ENCODE peak calls at places on chromosomes 12 and 14, in eight cellular contexts. L, Y, X, W, H, J, O and I are unnamed samples.

GRCh38 chr12:100216337-100216736 is 15.7 kb downstream of the ACTR6 start:
- DNase-seq in J (no peak), L (no peak), O (no peak), W (no peak), H (no peak), X (no peak), Y (no peak), I (no peak)

GRCh38 chr12:95674088-95674595 is 116.4 kb downstream of the NTN4 start:
- DNase-seq in L (no peak), J (no peak), H (no peak), X (no peak), Y (no peak), W (no peak), O (no peak), I (no peak)

GRCh38 chr12:26044007-26044394 is 80.8 kb downstream of the BHLHE41 start:
- DNase-seq in H (no peak), L (no peak), Y (peak; percentile 37), W (no peak), X (no peak), O (no peak), J (no peak), I (no peak)

GRCh38 chr12:93166891-93167307 is 210.8 kb upstream of the NUDT4 start:
- DNase-seq in Y (no peak), H (no peak), J (no peak), L (no peak), X (no peak), W (no peak), O (no peak), I (no peak)

GRCh38 chr12:124666722-124667259 is 99.4 kb upstream of the NCOR2 start:
- DNase-seq in H (no peak), O (no peak), J (no peak), L (no peak), X (no peak), W (no peak), Y (no peak), I (no peak)

GRCh38 chr12:69966409-69966808 is 141.4 kb downstream of the MYRFL start:
- DNase-seq in Y (no peak), X (no peak), L (peak; percentile 7), W (no peak), H (no peak), J (no peak), O (no peak), I (peak; percentile 47)

GRCh38 chr12:57834086-57834876 is 12.2 kb downstream of the CTDSP2 start:
- DNase-seq in W (no peak), H (no peak), L (no peak), O (no peak), Y (no peak), J (no peak), X (no peak), I (no peak)

GRCh38 chr12:10069099-10069498 is 29.7 kb downstream of the CLEC1A start:
- DNase-seq in X (no peak), J (no peak), L (no peak), O (no peak), H (peak; percentile 89), Y (no peak), W (no peak), I (no peak)

GRCh38 chr14:51431033-51431709 is 191.1 kb downstream of the TMX1 start:
- DNase-seq in H (no peak), J (no peak), Y (no peak), L (peak; percentile 38), X (no peak), O (no peak), W (no peak), I (no peak)

GRCh38 chr14:24353551-24354529 is 14.0 kb upstream of the RIPK3 start:
- DNase-seq in W (no peak), L (no peak), Y (no peak), J (no peak), X (no peak), O (no peak), H (peak; percentile 56), I (no peak)

GRCh38 chr12:103495783-103496456 is at the start of gene C12orf42:
- DNase-seq in L (peak; percentile 31), H (peak; percentile 25), W (no peak), Y (no peak), J (peak; percentile 23), X (peak; percentile 58), O (peak; percentile 23), I (no peak)

GRCh38 chr12:76571256-76571655 is 11.7 kb upstream of the OSBPL8 start:
- DNase-seq in Y (no peak), H (no peak), L (no peak), O (no peak), W (no peak), X (no peak), J (no peak), I (no peak)

GRCh38 chr12:113948151-113948914 is 17.8 kb downstream of the RBM19 start:
- DNase-seq in X (no peak), H (no peak), Y (no peak), O (no peak), L (no peak), W (no peak), J (no peak), I (no peak)

GRCh38 chr14:64700894-64701293 is 3.3 kb upstream of the PLEKHG3 start:
- DNase-seq in L (no peak), H (no peak), X (no peak), J (no peak), W (no peak), Y (no peak), O (no peak), I (no peak)

GRCh38 chr14:64786296-64787149 is 82.3 kb downstream of the PLEKHG3 start:
- DNase-seq in Y (no peak), H (no peak), O (no peak), J (no peak), L (peak; percentile 20), X (no peak), W (no peak), I (no peak)

GRCh38 chr14:56514663-56515371 is 64.8 kb upstream of the TMEM260 start:
- DNase-seq in X (no peak), O (no peak), H (peak; percentile 27), W (no peak), Y (no peak), L (no peak), J (no peak), I (no peak)

GRCh38 chr12:54663603-54664002 is 15.4 kb upstream of the DCD start:
- DNase-seq in J (no peak), Y (no peak), X (no peak), O (no peak), L (no peak), W (no peak), H (no peak), I (no peak)

GRCh38 chr14:61927015-61927414 is 164.8 kb downstream of the SNAPC1 start:
- DNase-seq in J (no peak), L (no peak), O (no peak), X (no peak), W (no peak), H (peak; percentile 75), Y (peak; percentile 29), I (peak; percentile 63)

GRCh38 chr12:88658009-88658408 is 77.7 kb upstream of the KITLG start:
- DNase-seq in Y (no peak), H (no peak), J (no peak), X (no peak), O (no peak), L (no peak), W (no peak), I (peak; percentile 1)

GRCh38 chr14:69038449-69039286 is 59.6 kb upstream of the ACTN1 start:
- DNase-seq in X (no peak), J (no peak), O (no peak), Y (no peak), W (no peak), L (no peak), H (peak; percentile 89), I (peak; percentile 53)

GRCh38 chr14:76904740-76905569 is 78.7 kb downstream of the LRRC74A start:
- DNase-seq in X (peak; percentile 75), O (no peak), Y (peak; percentile 81), L (peak; percentile 60), H (peak; percentile 99), W (no peak), J (no peak), I (peak; percentile 90)

GRCh38 chr14:101088714-101089113 is 185.2 kb upstream of the RTL1 start:
- DNase-seq in W (no peak), J (no peak), X (no peak), L (no peak), H (no peak), Y (no peak), O (no peak), I (no peak)

GRCh38 chr12:53223391-53224267 is 8.4 kb downstream of the RARG start:
- DNase-seq in O (peak; percentile 67), L (no peak), Y (no peak), H (no peak), J (no peak), W (peak; percentile 50), X (peak; percentile 53), I (no peak)

GRCh38 chr12:27572486-27573255 is 48.7 kb downstream of the PPFIBP1 start:
- DNase-seq in J (no peak), Y (no peak), L (no peak), O (no peak), X (no peak), H (peak; percentile 21), W (no peak), I (no peak)